ENCODE peak calls at places on chromosomes 13 and 19, in eight cellular contexts. M, Q, G, J, R, L, E and X are unnamed samples.
A peak's percentile ranks its signal among the peaks of the same experiment; 100 is the strongest.

GRCh38 chr19:14112809-14113385 is 4.7 kb downstream of the PRKACA start:
- DNase-seq in J (no peak), R (no peak), Q (no peak), M (peak; percentile 61), E (peak; percentile 51), L (no peak), G (peak; percentile 36), X (no peak)

GRCh38 chr19:39705578-39706188 is 1.4 kb downstream of the LGALS14 start:
- DNase-seq in M (no peak), G (no peak), L (no peak), Q (no peak), E (no peak), R (no peak), J (no peak), X (no peak)

GRCh38 chr19:7657047-7657779 is 11.6 kb upstream of the RETN start:
- DNase-seq in G (no peak), J (no peak), Q (no peak), M (no peak), L (peak; percentile 83), R (no peak), E (peak; percentile 21), X (no peak)

GRCh38 chr19:55173717-55174409 is 6.2 kb downstream of the SYT5 start:
- DNase-seq in R (no peak), J (peak; percentile 43), G (peak; percentile 80), Q (peak; percentile 75), L (no peak), M (peak; percentile 27), E (peak; percentile 69), X (peak; percentile 75)

GRCh38 chr13:99501952-99502310 is 659 bp downstream of the TM9SF2 start:
- DNase-seq in M (no peak), L (no peak), G (peak; percentile 32), Q (no peak), E (peak; percentile 29), J (peak; percentile 30), R (no peak), X (peak; percentile 23)

GRCh38 chr19:47272448-47273312 is 2.0 kb upstream of the INAFM1 start:
- DNase-seq in G (peak; percentile 34), M (peak; percentile 65), E (no peak), L (peak; percentile 78), Q (no peak), R (no peak), J (peak; percentile 38), X (no peak)

GRCh38 chr13:80348750-80349149 is 7.8 kb upstream of the SPRY2 start:
- DNase-seq in R (no peak), M (no peak), Q (no peak), G (no peak), L (no peak), E (no peak), J (no peak), X (no peak)

GRCh38 chr13:23330356-23330755 is 103.1 kb downstream of the SACS start:
- DNase-seq in Q (no peak), E (no peak), M (no peak), L (no peak), R (no peak), J (no peak), G (no peak), X (no peak)

GRCh38 chr19:11767633-11768133 is 883 bp downstream of the ZNF441 start:
- DNase-seq in Q (no peak), M (peak; percentile 45), E (peak; percentile 40), R (no peak), J (peak; percentile 49), G (peak; percentile 38), L (peak; percentile 85), X (peak; percentile 17)

GRCh38 chr19:11763117-11763516 is 3.7 kb upstream of the ZNF441 start:
- DNase-seq in L (no peak), R (no peak), Q (no peak), G (no peak), M (no peak), E (no peak), J (no peak), X (no peak)

GRCh38 chr19:11769995-11770394 is 3.2 kb downstream of the ZNF441 start:
- DNase-seq in L (no peak), Q (no peak), G (no peak), J (no peak), R (no peak), M (no peak), E (no peak), X (no peak)

GRCh38 chr19:11763611-11764010 is 3.2 kb upstream of the ZNF441 start:
- DNase-seq in R (no peak), G (no peak), Q (no peak), L (no peak), M (no peak), J (no peak), E (no peak), X (no peak)

DNA sequence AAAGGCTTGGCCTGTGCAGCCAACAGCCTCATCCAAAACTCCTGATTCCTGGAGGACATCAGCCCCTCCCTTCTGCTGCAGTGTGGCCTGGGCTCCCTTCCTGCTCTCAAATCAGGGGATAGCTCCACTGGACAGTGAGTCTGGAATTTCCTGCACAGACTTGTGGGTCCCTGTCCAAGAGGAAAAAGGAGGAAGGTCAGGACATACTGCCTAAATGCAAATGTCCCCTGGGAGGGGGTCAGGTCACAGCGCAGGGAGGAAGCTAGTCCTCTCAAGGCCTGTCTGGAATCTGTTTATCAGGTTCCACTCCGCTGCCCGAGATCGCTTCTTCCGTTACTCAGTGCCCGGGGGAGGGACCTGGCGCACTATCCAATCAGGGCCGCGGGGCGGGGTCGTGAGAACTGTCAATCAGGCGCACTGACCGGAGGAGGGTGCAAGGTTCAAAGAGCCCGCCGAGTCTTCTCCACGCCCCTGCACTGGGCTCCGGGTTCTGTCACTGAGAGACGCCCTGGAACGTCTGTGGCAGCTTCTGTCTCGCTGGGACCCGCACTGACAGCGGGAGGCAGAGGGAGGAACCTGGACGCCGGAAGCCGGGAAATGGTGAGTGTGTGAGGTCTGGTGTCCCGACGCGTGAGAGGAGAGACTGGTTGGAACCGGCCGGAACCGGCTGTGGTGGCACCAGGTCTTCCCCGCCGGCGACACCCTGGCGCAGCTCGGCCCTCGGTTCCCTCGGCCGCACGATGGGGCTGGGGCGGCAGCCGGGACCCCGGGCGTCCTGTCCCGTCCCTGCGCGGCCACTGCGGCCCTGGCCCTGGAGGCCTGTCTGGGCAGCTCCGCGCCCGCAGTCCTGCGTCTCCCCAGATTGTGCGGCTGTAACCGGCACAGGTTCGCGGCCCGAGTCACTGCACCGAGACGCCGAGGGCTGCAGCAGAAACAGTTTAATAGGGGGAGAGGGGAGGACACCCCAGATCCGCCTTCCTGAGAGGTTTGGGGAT is at the start of gene ZNF441:
- DNase-seq in E (peak; percentile 95), G (peak; percentile 93), L (peak; percentile 97), J (peak; percentile 98), M (peak; percentile 99), R (peak; percentile 72), Q (peak; percentile 79), X (peak; percentile 99)
- TF ChIP-seq CTCF in E (no peak), G (no peak), L (no peak), J (no peak), M (no peak), R (no peak), Q (no peak), X (no peak)

GRCh38 chr13:51292000-51292550 is 47.4 kb upstream of the SERPINE3 start:
- DNase-seq in M (no peak), Q (no peak), L (no peak), R (peak; percentile 37), G (peak; percentile 85), E (peak; percentile 72), J (no peak), X (no peak)

GRCh38 chr13:51298812-51299211 is 40.7 kb upstream of the SERPINE3 start:
- DNase-seq in M (no peak), G (no peak), J (no peak), L (no peak), Q (no peak), R (no peak), E (peak; percentile 14), X (no peak)

GRCh38 chr13:51303063-51303552 is 36.4 kb upstream of the SERPINE3 start:
- DNase-seq in R (no peak), L (no peak), J (no peak), G (no peak), E (no peak), M (no peak), Q (no peak), X (peak; percentile 51)

GRCh38 chr13:51297556-51297955 is 41.9 kb upstream of the SERPINE3 start:
- DNase-seq in M (no peak), J (no peak), E (no peak), L (no peak), G (no peak), Q (no peak), R (no peak), X (no peak)
- TF ChIP-seq CTCF in M (no peak), J (no peak), E (no peak), L (no peak), G (no peak), Q (peak; percentile 25), R (no peak), X (no peak)

GRCh38 chr19:18939922-18940775 is 868 bp downstream of the HOMER3 start:
- DNase-seq in M (peak; percentile 65), Q (no peak), G (peak; percentile 40), J (peak; percentile 37), L (peak; percentile 85), R (no peak), E (peak; percentile 46), X (peak; percentile 74)
- TF ChIP-seq CTCF in M (no peak), Q (no peak), G (peak; percentile 0), J (no peak), L (no peak), R (peak; percentile 12), E (no peak), X (no peak)

GRCh38 chr13:33313504-33313903 is 27.9 kb upstream of the STARD13 start:
- DNase-seq in L (no peak), M (no peak), Q (no peak), G (no peak), R (no peak), E (no peak), J (no peak), X (no peak)

GRCh38 chr13:33310245-33311038 is 24.9 kb upstream of the STARD13 start:
- DNase-seq in J (no peak), L (no peak), R (no peak), E (no peak), Q (no peak), M (no peak), G (no peak), X (no peak)

GRCh38 chr13:33307820-33308219 is 22.3 kb upstream of the STARD13 start:
- DNase-seq in Q (no peak), M (no peak), E (no peak), R (no peak), L (no peak), G (peak; percentile 84), J (no peak), X (no peak)

GRCh38 chr13:33311040-33311439 is 25.5 kb upstream of the STARD13 start:
- DNase-seq in R (no peak), M (no peak), Q (no peak), E (no peak), L (no peak), J (no peak), G (no peak), X (no peak)

DNA sequence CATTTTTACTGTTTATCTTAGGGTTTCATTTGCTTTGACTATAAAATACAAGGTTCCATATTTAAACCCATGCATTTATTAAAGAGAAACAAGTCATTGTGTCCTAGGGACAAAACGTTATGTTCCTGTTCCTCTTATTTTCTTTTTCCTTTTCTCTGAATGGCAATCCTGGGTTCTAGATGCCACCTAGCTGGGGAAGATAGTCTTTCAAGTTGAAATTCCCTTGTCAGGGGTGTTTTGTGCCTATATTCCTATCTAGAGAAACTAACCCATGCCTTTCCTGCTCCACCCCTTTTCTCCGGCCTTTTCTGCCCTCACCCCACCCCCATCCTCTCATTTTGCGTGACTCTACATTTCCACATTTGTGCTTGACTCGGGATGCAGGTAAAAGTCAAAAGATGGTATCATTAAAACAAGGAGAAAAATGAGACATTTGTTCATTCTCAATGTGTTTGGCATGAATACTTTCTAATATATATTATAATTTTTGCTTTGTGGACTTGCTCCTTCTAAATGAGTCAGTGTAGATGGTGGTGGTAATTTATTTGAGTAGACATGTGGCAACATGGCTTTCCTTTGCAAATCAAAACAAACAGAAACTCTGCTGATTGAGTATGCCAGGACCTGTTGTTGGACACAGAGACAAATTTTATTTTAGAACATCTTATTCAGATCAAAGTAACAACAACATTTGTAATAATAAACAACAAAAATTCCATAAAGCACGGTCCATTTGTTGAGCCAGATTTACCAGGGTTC is 26.8 kb upstream of the STARD13 start:
- DNase-seq in E (peak; percentile 41), M (no peak), L (no peak), Q (no peak), G (peak; percentile 48), J (no peak), R (no peak), X (no peak)
- TF ChIP-seq CTCF in E (peak; percentile 17), M (peak; percentile 58), L (no peak), Q (peak; percentile 17), G (peak; percentile 33), J (peak; percentile 5), R (no peak), X (no peak)